ENCODE peak calls at places on chromosomes 5 and 9, in four cellular contexts. One of them, this sample, is unnamed.

GRCh38 chr9:36893911-36894310 is 140.2 kb downstream of the PAX5 start:
- DNase-seq in coronary artery: no peak
- DNase-seq in choroid plexus epithelial cell: no peak
- DNase-seq in CD8-positive, alpha-beta T cell: no peak
- DNase-seq in this sample: no peak

GRCh38 chr9:99345936-99346335 is 123.9 kb downstream of the SEC61B start:
- DNase-seq in choroid plexus epithelial cell: peak; percentile 28
- DNase-seq in coronary artery: no peak
- DNase-seq in CD8-positive, alpha-beta T cell: no peak
- DNase-seq in this sample: no peak

GRCh38 chr5:146962801-146963355 is 84.3 kb upstream of the PPP2R2B start:
- DNase-seq in choroid plexus epithelial cell: peak; percentile 71
- DNase-seq in coronary artery: no peak
- DNase-seq in CD8-positive, alpha-beta T cell: no peak
- DNase-seq in this sample: no peak

GRCh38 chr5:92653730-92654461 is 927.1 kb downstream of the NR2F1-AS1 start:
- DNase-seq in choroid plexus epithelial cell: no peak
- DNase-seq in coronary artery: no peak
- DNase-seq in CD8-positive, alpha-beta T cell: no peak
- DNase-seq in this sample: no peak

GRCh38 chr5:140555747-140556312 is 1.4 kb downstream of the SRA1 start:
- DNase-seq in choroid plexus epithelial cell: no peak
- DNase-seq in CD8-positive, alpha-beta T cell: no peak
- DNase-seq in coronary artery: no peak
- DNase-seq in this sample: no peak

GRCh38 chr5:119996128-119996527 is 366.8 kb downstream of the FAM170A start:
- DNase-seq in coronary artery: no peak
- DNase-seq in CD8-positive, alpha-beta T cell: no peak
- DNase-seq in choroid plexus epithelial cell: peak; percentile 35
- DNase-seq in this sample: no peak

GRCh38 chr9:2241875-2242741 is 227.0 kb downstream of the SMARCA2 start:
- DNase-seq in coronary artery: peak; percentile 81
- DNase-seq in choroid plexus epithelial cell: peak; percentile 96
- DNase-seq in CD8-positive, alpha-beta T cell: peak; percentile 34
- DNase-seq in this sample: peak; percentile 91

GRCh38 chr9:128276574-128277270 is 646 bp downstream of the SWI5 start:
- DNase-seq in choroid plexus epithelial cell: peak; percentile 24
- DNase-seq in CD8-positive, alpha-beta T cell: no peak
- DNase-seq in coronary artery: peak; percentile 79
- DNase-seq in this sample: no peak

GRCh38 chr5:153831976-153832375 is 206.7 kb downstream of the FAM114A2 start:
- DNase-seq in coronary artery: no peak
- DNase-seq in choroid plexus epithelial cell: peak; percentile 50
- DNase-seq in CD8-positive, alpha-beta T cell: no peak
- DNase-seq in this sample: no peak

GRCh38 chr9:88791105-88791805 is 200.0 kb upstream of the S1PR3 start:
- DNase-seq in choroid plexus epithelial cell: peak; percentile 94
- DNase-seq in CD8-positive, alpha-beta T cell: no peak
- DNase-seq in coronary artery: no peak
- DNase-seq in this sample: no peak

GRCh38 chr9:136385015-136385414 is 11.5 kb upstream of the CARD9 start:
- DNase-seq in choroid plexus epithelial cell: no peak
- DNase-seq in CD8-positive, alpha-beta T cell: peak; percentile 27
- DNase-seq in coronary artery: no peak
- DNase-seq in this sample: no peak

GRCh38 chr9:132042324-132042723 is 37.3 kb downstream of the MED27 start:
- DNase-seq in CD8-positive, alpha-beta T cell: no peak
- DNase-seq in choroid plexus epithelial cell: peak; percentile 91
- DNase-seq in coronary artery: no peak
- DNase-seq in this sample: no peak

GRCh38 chr5:66223637-66224036 is 79.5 kb downstream of the SREK1 start:
- DNase-seq in CD8-positive, alpha-beta T cell: no peak
- DNase-seq in coronary artery: no peak
- DNase-seq in choroid plexus epithelial cell: peak; percentile 39
- DNase-seq in this sample: no peak

GRCh38 chr9:98323051-98323830 is 67.8 kb upstream of the TBC1D2 start:
- DNase-seq in CD8-positive, alpha-beta T cell: no peak
- DNase-seq in coronary artery: peak; percentile 57
- DNase-seq in choroid plexus epithelial cell: no peak
- DNase-seq in this sample: no peak

GRCh38 chr9:128124873-128125574 is 2.5 kb downstream of the PTGES2 start:
- DNase-seq in choroid plexus epithelial cell: peak; percentile 78
- DNase-seq in coronary artery: no peak
- DNase-seq in CD8-positive, alpha-beta T cell: peak; percentile 46
- DNase-seq in this sample: peak; percentile 64

GRCh38 chr5:80654391-80655230 is at the start of the genes DHFR and MSH3:
- DNase-seq in choroid plexus epithelial cell: peak; percentile 91
- DNase-seq in CD8-positive, alpha-beta T cell: peak; percentile 88
- DNase-seq in coronary artery: peak; percentile 88
- DNase-seq in this sample: peak; percentile 84
- TF ChIP-seq CTCF in choroid plexus epithelial cell: no peak
- TF ChIP-seq CTCF in CD8-positive, alpha-beta T cell: no peak
- TF ChIP-seq CTCF in coronary artery: no peak
- TF ChIP-seq CTCF in this sample: peak; percentile 25

GRCh38 chr5:16921246-16921645 is 14.8 kb downstream of the MYO10 start:
- DNase-seq in choroid plexus epithelial cell: no peak
- DNase-seq in coronary artery: no peak
- DNase-seq in CD8-positive, alpha-beta T cell: no peak
- DNase-seq in this sample: no peak

GRCh38 chr5:16918156-16918555 is 17.9 kb downstream of the MYO10 start:
- DNase-seq in coronary artery: no peak
- DNase-seq in CD8-positive, alpha-beta T cell: no peak
- DNase-seq in choroid plexus epithelial cell: no peak
- DNase-seq in this sample: no peak

GRCh38 chr5:16918891-16919671 is 17.0 kb downstream of the MYO10 start:
- DNase-seq in choroid plexus epithelial cell: no peak
- DNase-seq in CD8-positive, alpha-beta T cell: no peak
- DNase-seq in coronary artery: no peak
- DNase-seq in this sample: no peak

GRCh38 chr5:16922430-16922829 is 13.7 kb downstream of the MYO10 start:
- DNase-seq in choroid plexus epithelial cell: no peak
- DNase-seq in coronary artery: no peak
- DNase-seq in CD8-positive, alpha-beta T cell: no peak
- DNase-seq in this sample: no peak

GRCh38 chr5:16920109-16920816 is 15.8 kb downstream of the MYO10 start:
- DNase-seq in CD8-positive, alpha-beta T cell: no peak
- DNase-seq in coronary artery: no peak
- DNase-seq in choroid plexus epithelial cell: no peak
- DNase-seq in this sample: no peak
- TF ChIP-seq CTCF in CD8-positive, alpha-beta T cell: no peak
- TF ChIP-seq CTCF in coronary artery: no peak
- TF ChIP-seq CTCF in choroid plexus epithelial cell: no peak
- TF ChIP-seq CTCF in this sample: no peak

DNA sequence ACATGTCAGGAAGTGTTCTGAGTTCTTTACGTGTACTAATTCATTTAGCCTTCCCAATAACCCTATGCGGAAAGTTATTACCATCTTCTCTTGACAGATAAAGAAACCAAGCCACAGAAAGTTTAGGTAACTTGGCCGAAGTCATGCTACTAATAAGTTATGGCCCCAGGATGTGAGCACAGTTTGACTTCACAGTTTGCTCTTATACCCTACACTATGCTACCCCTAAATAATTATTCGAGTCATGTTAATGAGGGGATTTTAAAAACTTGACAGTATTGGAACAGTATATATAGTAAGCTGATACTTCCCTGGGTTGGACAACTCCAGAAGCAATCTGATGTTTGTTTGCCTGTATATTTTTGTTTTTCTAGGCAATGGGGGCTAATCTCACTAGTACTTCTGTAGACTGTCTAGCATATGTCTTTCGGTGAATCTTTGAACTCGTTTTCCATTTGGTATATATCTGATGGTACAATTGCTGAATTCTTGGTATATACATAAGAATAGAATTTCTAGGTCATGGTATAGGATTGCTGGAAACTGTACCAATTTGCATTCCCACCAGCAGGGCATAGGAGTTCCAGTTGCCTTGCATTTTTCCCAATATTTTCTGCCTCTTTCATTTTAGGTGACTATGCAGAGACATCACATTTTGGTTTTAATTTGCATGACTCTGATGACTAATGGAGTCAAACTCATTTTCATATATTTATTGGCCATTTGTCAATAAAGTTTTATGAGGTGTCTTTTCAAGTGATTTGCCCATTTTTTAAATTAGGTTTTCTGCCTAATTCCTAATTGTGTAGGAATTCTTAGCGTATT is 29.2 kb upstream of the PDCD1LG2 start:
- DNase-seq in choroid plexus epithelial cell: no peak
- DNase-seq in coronary artery: no peak
- DNase-seq in CD8-positive, alpha-beta T cell: no peak
- DNase-seq in this sample: no peak
- TF ChIP-seq CTCF in choroid plexus epithelial cell: peak; percentile 39
- TF ChIP-seq CTCF in coronary artery: no peak
- TF ChIP-seq CTCF in CD8-positive, alpha-beta T cell: no peak
- TF ChIP-seq CTCF in this sample: peak; percentile 35

DNA sequence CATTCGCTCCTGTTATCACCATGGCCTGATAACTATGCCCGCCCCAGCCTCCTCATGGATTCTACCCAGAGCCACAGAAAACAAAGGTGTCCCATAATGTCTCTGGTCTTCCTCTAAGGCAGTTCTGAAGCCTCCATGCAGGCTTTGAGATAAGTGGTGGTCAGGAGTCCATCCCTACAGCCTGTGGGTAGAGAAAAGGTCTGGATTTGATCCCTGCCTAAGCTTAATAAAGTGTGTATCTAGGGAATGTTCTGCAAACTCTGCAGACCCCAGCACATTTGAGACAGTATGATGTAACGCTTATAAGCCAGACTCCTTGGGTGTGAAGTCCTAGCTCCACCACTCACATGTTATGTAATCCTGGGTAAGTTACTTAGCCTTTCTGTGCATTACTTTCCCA is 187.3 kb downstream of the MAPKAP1 start:
- DNase-seq in choroid plexus epithelial cell: no peak
- DNase-seq in CD8-positive, alpha-beta T cell: no peak
- DNase-seq in coronary artery: no peak
- DNase-seq in this sample: no peak
- TF ChIP-seq CTCF in choroid plexus epithelial cell: no peak
- TF ChIP-seq CTCF in CD8-positive, alpha-beta T cell: no peak
- TF ChIP-seq CTCF in coronary artery: no peak
- TF ChIP-seq CTCF in this sample: no peak

GRCh38 chr5:15518786-15519185 is 18.8 kb downstream of the FBXL7 start:
- DNase-seq in coronary artery: no peak
- DNase-seq in CD8-positive, alpha-beta T cell: no peak
- DNase-seq in choroid plexus epithelial cell: no peak
- DNase-seq in this sample: no peak

GRCh38 chr5:15516486-15516885 is 16.5 kb downstream of the FBXL7 start:
- DNase-seq in choroid plexus epithelial cell: no peak
- DNase-seq in CD8-positive, alpha-beta T cell: no peak
- DNase-seq in coronary artery: no peak
- DNase-seq in this sample: no peak

GRCh38 chr5:15510816-15511215 is 10.8 kb downstream of the FBXL7 start:
- DNase-seq in CD8-positive, alpha-beta T cell: no peak
- DNase-seq in coronary artery: no peak
- DNase-seq in choroid plexus epithelial cell: no peak
- DNase-seq in this sample: no peak

GRCh38 chr5:15513379-15513778 is 13.4 kb downstream of the FBXL7 start:
- DNase-seq in CD8-positive, alpha-beta T cell: no peak
- DNase-seq in coronary artery: no peak
- DNase-seq in choroid plexus epithelial cell: no peak
- DNase-seq in this sample: no peak

GRCh38 chr5:15515229-15515628 is 15.2 kb downstream of the FBXL7 start:
- DNase-seq in coronary artery: no peak
- DNase-seq in choroid plexus epithelial cell: peak; percentile 56
- DNase-seq in CD8-positive, alpha-beta T cell: no peak
- DNase-seq in this sample: no peak
- TF ChIP-seq CTCF in coronary artery: no peak
- TF ChIP-seq CTCF in choroid plexus epithelial cell: peak; percentile 44
- TF ChIP-seq CTCF in CD8-positive, alpha-beta T cell: no peak
- TF ChIP-seq CTCF in this sample: no peak

GRCh38 chr9:100718717-100719116 is 140.8 kb downstream of the CAVIN4 start:
- DNase-seq in coronary artery: no peak
- DNase-seq in choroid plexus epithelial cell: no peak
- DNase-seq in CD8-positive, alpha-beta T cell: no peak
- DNase-seq in this sample: no peak

GRCh38 chr9:100715100-100715379 is 137.2 kb downstream of the CAVIN4 start:
- DNase-seq in coronary artery: no peak
- DNase-seq in choroid plexus epithelial cell: no peak
- DNase-seq in CD8-positive, alpha-beta T cell: no peak
- DNase-seq in this sample: no peak

DNA sequence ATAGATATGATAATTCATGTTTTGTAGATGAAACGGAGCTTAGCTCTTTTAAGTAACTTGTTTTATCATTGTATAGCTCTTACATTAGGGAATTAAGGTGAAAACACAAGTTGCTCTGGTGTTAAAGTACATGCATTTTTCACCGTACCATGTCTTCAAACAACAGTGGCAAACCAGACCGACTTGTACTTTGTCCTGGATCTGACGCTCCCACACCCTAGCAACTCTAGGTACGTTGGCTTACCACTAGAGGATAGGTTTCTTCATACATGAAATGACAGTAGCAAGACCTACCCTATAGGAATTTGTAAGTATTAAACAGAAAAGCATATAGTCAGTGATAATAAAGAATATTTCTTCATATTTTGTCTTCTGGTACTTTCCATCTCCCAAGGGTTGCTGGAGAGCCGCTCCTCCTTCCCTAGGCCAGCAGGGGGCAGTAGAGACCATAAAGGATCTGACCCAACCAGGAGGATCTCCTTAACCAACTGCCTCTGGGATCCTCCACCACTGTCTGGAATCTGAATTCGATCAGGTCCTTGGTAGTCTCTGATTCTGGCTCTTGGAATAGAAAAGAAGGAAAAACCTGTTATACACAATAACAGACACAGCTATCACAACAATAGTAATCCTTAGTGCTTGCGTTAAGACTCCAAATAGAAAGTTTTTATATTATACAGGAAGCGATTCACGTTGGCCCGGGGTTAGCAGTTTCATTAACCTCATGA is 136.7 kb downstream of the CAVIN4 start:
- DNase-seq in choroid plexus epithelial cell: peak; percentile 58
- DNase-seq in CD8-positive, alpha-beta T cell: peak; percentile 29
- DNase-seq in coronary artery: no peak
- DNase-seq in this sample: peak; percentile 89
- TF ChIP-seq CTCF in choroid plexus epithelial cell: peak; percentile 81
- TF ChIP-seq CTCF in CD8-positive, alpha-beta T cell: peak; percentile 33
- TF ChIP-seq CTCF in coronary artery: peak; percentile 61
- TF ChIP-seq CTCF in this sample: peak; percentile 91

GRCh38 chr9:3331801-3332200 is 194.0 kb downstream of the RFX3 start:
- DNase-seq in choroid plexus epithelial cell: peak; percentile 39
- DNase-seq in coronary artery: no peak
- DNase-seq in CD8-positive, alpha-beta T cell: no peak
- DNase-seq in this sample: no peak
- TF ChIP-seq CTCF in choroid plexus epithelial cell: peak; percentile 71
- TF ChIP-seq CTCF in coronary artery: no peak
- TF ChIP-seq CTCF in CD8-positive, alpha-beta T cell: no peak
- TF ChIP-seq CTCF in this sample: peak; percentile 47